ENCODE peak calls at places on chromosome 21, in five cellular contexts. P is foreskin fibroblast, L is fibroblast of lung, A is B cell, K is cardiac muscle cell. X is an unnamed sample.
A peak's percentile ranks its signal among the peaks of the same experiment; 100 is the strongest.

GRCh38 chr21:40291560-40291959 is 424.3 kb downstream of the PCP4 start:
- DNase-seq in P (no peak), L (no peak), A (no peak), K (no peak), X (no peak)

GRCh38 chr21:34187935-34188334 is 114.6 kb downstream of the MRPS6 start:
- DNase-seq in P (peak; percentile 49), L (no peak), A (no peak), K (no peak), X (no peak)

GRCh38 chr21:26826801-26827200 is 18.4 kb downstream of the ADAMTS1 start:
- DNase-seq in P (no peak), L (peak; percentile 9), A (no peak), K (no peak), X (no peak)

GRCh38 chr21:34197561-34197960 is 124.2 kb downstream of the MRPS6 start:
- DNase-seq in P (no peak), L (no peak), A (no peak), K (no peak), X (no peak)

GRCh38 chr21:38626311-38626710 is 128.0 kb upstream of the ERG start:
- DNase-seq in P (no peak), L (no peak), A (no peak), K (no peak), X (no peak)

GRCh38 chr21:39805983-39806382 is 61.0 kb downstream of the IGSF5 start:
- DNase-seq in P (no peak), L (no peak), A (no peak), K (no peak), X (no peak)

GRCh38 chr21:38409907-38410306 is 88.4 kb downstream of the ERG start:
- DNase-seq in P (no peak), L (no peak), A (no peak), K (no peak), X (no peak)

GRCh38 chr21:37433441-37433840 is 66.9 kb downstream of the DYRK1A start:
- DNase-seq in P (no peak), L (no peak), A (no peak), K (no peak), X (no peak)

GRCh38 chr21:37375866-37376574 is 9.4 kb downstream of the DYRK1A start:
- DNase-seq in P (no peak), L (no peak), A (no peak), K (no peak), X (no peak)

GRCh38 chr21:37660709-37661108 is 255.5 kb downstream of the KCNJ6 start:
- DNase-seq in P (no peak), L (no peak), A (no peak), K (no peak), X (no peak)

GRCh38 chr21:37863842-37864241 is 52.4 kb downstream of the KCNJ6 start:
- DNase-seq in P (no peak), L (peak; percentile 87), A (no peak), K (no peak), X (no peak)

GRCh38 chr21:21165063-21165645 is 166.9 kb downstream of the NCAM2 start:
- DNase-seq in P (peak; percentile 93), L (peak; percentile 94), A (no peak), K (no peak), X (no peak)

GRCh38 chr21:40717008-40717407 is 129.9 kb downstream of the DSCAM start:
- DNase-seq in P (no peak), L (no peak), A (no peak), K (peak; percentile 31), X (no peak)

GRCh38 chr21:43303240-43304178 is 123.4 kb downstream of the SIK1 start:
- DNase-seq in P (no peak), L (no peak), A (no peak), K (no peak), X (no peak)

GRCh38 chr21:41346758-41347157 is 15.1 kb upstream of the MX2 start:
- DNase-seq in P (no peak), L (no peak), A (no peak), K (no peak), X (no peak)

GRCh38 chr21:20856926-20857325 is 141.3 kb upstream of the NCAM2 start:
- DNase-seq in P (no peak), L (no peak), A (no peak), K (no peak), X (no peak)

GRCh38 chr21:41684381-41685245 is 82.2 kb downstream of the RIPK4 start:
- DNase-seq in P (peak; percentile 41), L (peak; percentile 33), A (no peak), K (no peak), X (no peak)

GRCh38 chr21:34840693-34841092 is 171.9 kb downstream of the CLIC6 start:
- DNase-seq in P (no peak), L (no peak), A (no peak), K (no peak), X (no peak)

GRCh38 chr21:34839070-34839820 is 170.5 kb downstream of the CLIC6 start:
- DNase-seq in P (peak; percentile 33), L (no peak), A (no peak), K (no peak), X (no peak)

GRCh38 chr21:39611547-39612190 is 1.1 kb upstream of the B3GALT5 start:
- DNase-seq in P (peak; percentile 41), L (no peak), A (no peak), K (no peak), X (no peak)

GRCh38 chr21:42737969-42738590 is 84.7 kb downstream of the PDE9A start:
- DNase-seq in P (no peak), L (peak; percentile 45), A (peak; percentile 43), K (no peak), X (no peak)

GRCh38 chr21:33844890-33845205 is 70.8 kb downstream of the ATP5PO start:
- DNase-seq in P (no peak), L (no peak), A (no peak), K (no peak), X (no peak)

GRCh38 chr21:37193006-37193405 is 74.1 kb downstream of the VPS26C start:
- DNase-seq in P (no peak), L (no peak), A (no peak), K (no peak), X (no peak)

GRCh38 chr21:35017256-35017655 is 31.8 kb downstream of the RUNX1 start:
- DNase-seq in P (no peak), L (no peak), A (no peak), K (no peak), X (no peak)

GRCh38 chr21:37642493-37642892 is 273.8 kb downstream of the KCNJ6 start:
- DNase-seq in P (no peak), L (no peak), A (no peak), K (peak; percentile 47), X (peak; percentile 45)

GRCh38 chr21:34812510-34813265 is 143.9 kb downstream of the CLIC6 start:
- DNase-seq in P (peak; percentile 94), L (peak; percentile 94), A (no peak), K (no peak), X (no peak)

GRCh38 chr21:42414066-42414465 is 10.4 kb downstream of the UBASH3A start:
- DNase-seq in P (no peak), L (no peak), A (peak; percentile 31), K (no peak), X (no peak)

GRCh38 chr21:34263629-34264028 is 100.2 kb upstream of the KCNE2 start:
- DNase-seq in P (no peak), L (no peak), A (no peak), K (no peak), X (no peak)

GRCh38 chr21:33762798-33763572 is 120.7 kb downstream of the ITSN1 start:
- DNase-seq in P (peak; percentile 52), L (no peak), A (no peak), K (no peak), X (no peak)

GRCh38 chr21:15831497-15831896 is 101.7 kb downstream of the USP25 start:
- DNase-seq in P (no peak), L (no peak), A (no peak), K (no peak), X (no peak)

GRCh38 chr21:37915516-37915915 is 741 bp downstream of the KCNJ6 start:
- DNase-seq in P (peak; percentile 8), L (no peak), A (no peak), K (peak; percentile 3), X (no peak)

GRCh38 chr21:45309069-45309521 is 21.4 kb upstream of the POFUT2 start:
- DNase-seq in P (peak; percentile 51), L (peak; percentile 72), A (no peak), K (peak; percentile 76), X (no peak)
- TF ChIP-seq CTCF in P (peak; percentile 71), L (peak; percentile 76), A (no peak), K (peak; percentile 90), X (peak; percentile 40)

GRCh38 chr21:36126166-36126565 is 8.7 kb upstream of the CBR3 start:
- DNase-seq in P (peak; percentile 38), L (peak; percentile 42), A (no peak), K (no peak), X (no peak)

GRCh38 chr21:36124395-36124794 is 10.5 kb upstream of the CBR3 start:
- DNase-seq in P (no peak), L (no peak), A (no peak), K (no peak), X (no peak)

GRCh38 chr21:36120304-36120902 is 14.5 kb upstream of the CBR3 start:
- DNase-seq in P (peak; percentile 80), L (peak; percentile 43), A (no peak), K (no peak), X (no peak)

GRCh38 chr21:36125513-36126121 is 9.3 kb upstream of the CBR3 start:
- DNase-seq in P (peak; percentile 79), L (peak; percentile 65), A (peak; percentile 64), K (peak; percentile 59), X (peak; percentile 68)

GRCh38 chr21:36122977-36123376 is 11.9 kb upstream of the CBR3 start:
- DNase-seq in P (no peak), L (no peak), A (no peak), K (no peak), X (no peak)
- TF ChIP-seq CTCF in P (peak; percentile 32), L (peak; percentile 34), A (no peak), K (peak; percentile 47), X (no peak)

GRCh38 chr21:32524010-32524719 is 61.2 kb downstream of the TCP10L start:
- DNase-seq in P (peak; percentile 80), L (peak; percentile 81), A (no peak), K (no peak), X (no peak)

GRCh38 chr21:32523463-32523862 is 61.9 kb downstream of the TCP10L start:
- DNase-seq in P (no peak), L (no peak), A (no peak), K (no peak), X (no peak)

GRCh38 chr21:32519945-32520884 is 65.1 kb downstream of the TCP10L start:
- DNase-seq in P (no peak), L (no peak), A (no peak), K (no peak), X (no peak)

GRCh38 chr21:32520885-32521735 is 64.2 kb downstream of the TCP10L start:
- DNase-seq in P (peak; percentile 88), L (peak; percentile 97), A (no peak), K (no peak), X (no peak)

GRCh38 chr21:32521736-32522360 is 63.5 kb downstream of the TCP10L start:
- DNase-seq in P (no peak), L (no peak), A (no peak), K (no peak), X (no peak)
- TF ChIP-seq CTCF in P (no peak), L (no peak), A (no peak), K (no peak), X (no peak)

GRCh38 chr21:45306453-45306831 is 18.7 kb upstream of the POFUT2 start:
- DNase-seq in P (no peak), L (no peak), A (no peak), K (no peak), X (no peak)
- TF ChIP-seq CTCF in P (no peak), L (no peak), A (no peak), K (no peak), X (no peak)